ENCODE peak calls at places on chromosomes 13 and 19, in seven cellular contexts. One of them, this sample, is unnamed.

GRCh38 chr19:54551293-54551692 is 22.3 kb upstream of the LILRA2 start:
- DNase-seq in H1: no peak
- DNase-seq in CD8-positive, alpha-beta T cell: peak; percentile 27
- DNase-seq in right atrium auricular region: no peak
- DNase-seq in heart right ventricle: no peak
- DNase-seq in neural progenitor cell: no peak
- DNase-seq in mammary epithelial cell: no peak
- DNase-seq in this sample: no peak

GRCh38 chr13:79749985-79750551 is 269.1 kb downstream of the NDFIP2 start:
- DNase-seq in mammary epithelial cell: peak; percentile 69
- DNase-seq in heart right ventricle: peak; percentile 53
- DNase-seq in neural progenitor cell: peak; percentile 54
- DNase-seq in right atrium auricular region: peak; percentile 78
- DNase-seq in CD8-positive, alpha-beta T cell: no peak
- DNase-seq in H1: no peak
- DNase-seq in this sample: no peak

GRCh38 chr13:100392709-100393630 is 195.6 kb downstream of the GGACT start:
- DNase-seq in right atrium auricular region: peak; percentile 95
- DNase-seq in heart right ventricle: peak; percentile 71
- DNase-seq in H1: no peak
- DNase-seq in neural progenitor cell: no peak
- DNase-seq in CD8-positive, alpha-beta T cell: peak; percentile 52
- DNase-seq in mammary epithelial cell: peak; percentile 94
- DNase-seq in this sample: peak; percentile 87

GRCh38 chr13:75326173-75327131 is 155.5 kb downstream of the TBC1D4 start:
- DNase-seq in right atrium auricular region: no peak
- DNase-seq in CD8-positive, alpha-beta T cell: peak; percentile 41
- DNase-seq in neural progenitor cell: no peak
- DNase-seq in H1: no peak
- DNase-seq in mammary epithelial cell: peak; percentile 47
- DNase-seq in heart right ventricle: no peak
- DNase-seq in this sample: no peak

GRCh38 chr13:102317593-102317992 is 84.3 kb downstream of the FGF14 start:
- DNase-seq in mammary epithelial cell: no peak
- DNase-seq in neural progenitor cell: no peak
- DNase-seq in right atrium auricular region: peak; percentile 90
- DNase-seq in H1: no peak
- DNase-seq in CD8-positive, alpha-beta T cell: no peak
- DNase-seq in heart right ventricle: peak; percentile 92
- DNase-seq in this sample: peak; percentile 24

GRCh38 chr19:806815-807421 is 9.7 kb downstream of the PTBP1 start:
- DNase-seq in H1: no peak
- DNase-seq in neural progenitor cell: no peak
- DNase-seq in CD8-positive, alpha-beta T cell: no peak
- DNase-seq in mammary epithelial cell: no peak
- DNase-seq in heart right ventricle: no peak
- DNase-seq in right atrium auricular region: no peak
- DNase-seq in this sample: no peak

GRCh38 chr13:98930014-98930625 is 47.7 kb downstream of the DOCK9 start:
- DNase-seq in heart right ventricle: no peak
- DNase-seq in H1: no peak
- DNase-seq in mammary epithelial cell: no peak
- DNase-seq in neural progenitor cell: no peak
- DNase-seq in CD8-positive, alpha-beta T cell: no peak
- DNase-seq in right atrium auricular region: no peak
- DNase-seq in this sample: no peak

GRCh38 chr13:110506859-110507566 is 54.5 kb downstream of the RAB20 start:
- DNase-seq in H1: no peak
- DNase-seq in heart right ventricle: peak; percentile 86
- DNase-seq in mammary epithelial cell: peak; percentile 13
- DNase-seq in neural progenitor cell: no peak
- DNase-seq in right atrium auricular region: peak; percentile 79
- DNase-seq in CD8-positive, alpha-beta T cell: no peak
- DNase-seq in this sample: no peak

GRCh38 chr19:16571689-16572331 is 405 bp downstream of the SLC35E1 start:
- DNase-seq in CD8-positive, alpha-beta T cell: no peak
- DNase-seq in mammary epithelial cell: peak; percentile 38
- DNase-seq in neural progenitor cell: no peak
- DNase-seq in heart right ventricle: no peak
- DNase-seq in right atrium auricular region: no peak
- DNase-seq in H1: peak; percentile 58
- DNase-seq in this sample: no peak

GRCh38 chr13:31818236-31818635 is 78.9 kb downstream of the RXFP2 start:
- DNase-seq in neural progenitor cell: no peak
- DNase-seq in heart right ventricle: no peak
- DNase-seq in mammary epithelial cell: peak; percentile 18
- DNase-seq in H1: no peak
- DNase-seq in right atrium auricular region: no peak
- DNase-seq in CD8-positive, alpha-beta T cell: no peak
- DNase-seq in this sample: no peak

GRCh38 chr19:58261600-58261967 is 17.2 kb upstream of the ZNF8 start:
- DNase-seq in right atrium auricular region: no peak
- DNase-seq in mammary epithelial cell: no peak
- DNase-seq in CD8-positive, alpha-beta T cell: no peak
- DNase-seq in heart right ventricle: no peak
- DNase-seq in H1: no peak
- DNase-seq in neural progenitor cell: no peak
- DNase-seq in this sample: no peak

GRCh38 chr19:14158276-14159023 is 22.1 kb upstream of the ASF1B start:
- DNase-seq in neural progenitor cell: no peak
- DNase-seq in CD8-positive, alpha-beta T cell: no peak
- DNase-seq in right atrium auricular region: no peak
- DNase-seq in heart right ventricle: no peak
- DNase-seq in H1: no peak
- DNase-seq in mammary epithelial cell: no peak
- DNase-seq in this sample: no peak

GRCh38 chr13:30972888-30973377 is 40.5 kb downstream of the TEX26 start:
- DNase-seq in mammary epithelial cell: no peak
- DNase-seq in heart right ventricle: no peak
- DNase-seq in H1: no peak
- DNase-seq in right atrium auricular region: no peak
- DNase-seq in neural progenitor cell: no peak
- DNase-seq in CD8-positive, alpha-beta T cell: no peak
- DNase-seq in this sample: no peak

GRCh38 chr13:101978546-101979315 is 423.1 kb downstream of the FGF14 start:
- DNase-seq in mammary epithelial cell: no peak
- DNase-seq in right atrium auricular region: no peak
- DNase-seq in CD8-positive, alpha-beta T cell: no peak
- DNase-seq in neural progenitor cell: no peak
- DNase-seq in heart right ventricle: no peak
- DNase-seq in H1: no peak
- DNase-seq in this sample: no peak

GRCh38 chr13:114134111-114134943 is 1.9 kb upstream of the RASA3 start:
- DNase-seq in neural progenitor cell: peak; percentile 60
- DNase-seq in H1: no peak
- DNase-seq in heart right ventricle: no peak
- DNase-seq in right atrium auricular region: no peak
- DNase-seq in CD8-positive, alpha-beta T cell: no peak
- DNase-seq in mammary epithelial cell: no peak
- DNase-seq in this sample: no peak

GRCh38 chr19:48635263-48635965 is 1.8 kb downstream of the DBP start:
- DNase-seq in neural progenitor cell: peak; percentile 90
- DNase-seq in right atrium auricular region: no peak
- DNase-seq in CD8-positive, alpha-beta T cell: peak; percentile 76
- DNase-seq in H1: peak; percentile 84
- DNase-seq in heart right ventricle: peak; percentile 78
- DNase-seq in mammary epithelial cell: no peak
- DNase-seq in this sample: peak; percentile 71

GRCh38 chr19:50458396-50459066 is 17.8 kb upstream of the EMC10 start:
- DNase-seq in mammary epithelial cell: no peak
- DNase-seq in neural progenitor cell: no peak
- DNase-seq in right atrium auricular region: no peak
- DNase-seq in CD8-positive, alpha-beta T cell: no peak
- DNase-seq in heart right ventricle: no peak
- DNase-seq in H1: no peak
- DNase-seq in this sample: no peak

GRCh38 chr19:7679017-7679720 is 1.5 kb upstream of the TRAPPC5 start:
- DNase-seq in CD8-positive, alpha-beta T cell: peak; percentile 69
- DNase-seq in right atrium auricular region: no peak
- DNase-seq in neural progenitor cell: no peak
- DNase-seq in H1: no peak
- DNase-seq in mammary epithelial cell: no peak
- DNase-seq in heart right ventricle: no peak
- DNase-seq in this sample: no peak
- TF ChIP-seq CTCF in CD8-positive, alpha-beta T cell: peak; percentile 54
- TF ChIP-seq CTCF in right atrium auricular region: no peak
- TF ChIP-seq CTCF in neural progenitor cell: no peak
- TF ChIP-seq CTCF in H1: no peak
- TF ChIP-seq CTCF in mammary epithelial cell: no peak
- TF ChIP-seq CTCF in heart right ventricle: no peak
- TF ChIP-seq CTCF in this sample: peak; percentile 25

GRCh38 chr19:13051581-13052165 is 51.0 kb downstream of the LYL1 start:
- DNase-seq in H1: peak; percentile 85
- DNase-seq in heart right ventricle: no peak
- DNase-seq in right atrium auricular region: no peak
- DNase-seq in neural progenitor cell: peak; percentile 99
- DNase-seq in CD8-positive, alpha-beta T cell: no peak
- DNase-seq in mammary epithelial cell: peak; percentile 47
- DNase-seq in this sample: peak; percentile 83
- H3K4me1 ChIP-seq in H1: peaks cover 7% of the 10 kb centered on the region
- H3K4me1 ChIP-seq in heart right ventricle: peaks cover 61% of the 10 kb centered on the region
- H3K4me1 ChIP-seq in right atrium auricular region: peaks cover 78% of the 10 kb centered on the region
- H3K4me1 ChIP-seq in neural progenitor cell: peaks cover 58% of the 10 kb centered on the region
- H3K4me1 ChIP-seq in CD8-positive, alpha-beta T cell: peaks cover 7% of the 10 kb centered on the region
- H3K4me1 ChIP-seq in mammary epithelial cell: peaks cover 68% of the 10 kb centered on the region
- H3K4me1 ChIP-seq in this sample: peaks cover 59% of the 10 kb centered on the region

GRCh38 chr13:45228002-45228401 is 27.2 kb upstream of the KCTD4 start:
- DNase-seq in mammary epithelial cell: no peak
- DNase-seq in right atrium auricular region: no peak
- DNase-seq in CD8-positive, alpha-beta T cell: no peak
- DNase-seq in H1: no peak
- DNase-seq in neural progenitor cell: no peak
- DNase-seq in heart right ventricle: no peak
- DNase-seq in this sample: no peak
- H3K27me3 ChIP-seq in mammary epithelial cell: no peaks in the 10 kb centered on the region
- H3K27me3 ChIP-seq in right atrium auricular region: no peaks in the 10 kb centered on the region
- H3K27me3 ChIP-seq in CD8-positive, alpha-beta T cell: no peaks in the 10 kb centered on the region
- H3K27me3 ChIP-seq in H1: no peaks in the 10 kb centered on the region
- H3K27me3 ChIP-seq in neural progenitor cell: no peaks in the 10 kb centered on the region
- H3K27me3 ChIP-seq in heart right ventricle: no peaks in the 10 kb centered on the region
- H3K27me3 ChIP-seq in this sample: no peaks in the 10 kb centered on the region

GRCh38 chr19:8988204-8988603 is 22.0 kb downstream of the MUC16 start:
- DNase-seq in right atrium auricular region: no peak
- DNase-seq in CD8-positive, alpha-beta T cell: peak; percentile 15
- DNase-seq in mammary epithelial cell: no peak
- DNase-seq in heart right ventricle: no peak
- DNase-seq in neural progenitor cell: peak; percentile 15
- DNase-seq in H1: peak; percentile 52
- DNase-seq in this sample: no peak
- TF ChIP-seq CTCF in right atrium auricular region: no peak
- TF ChIP-seq CTCF in CD8-positive, alpha-beta T cell: no peak
- TF ChIP-seq CTCF in mammary epithelial cell: no peak
- TF ChIP-seq CTCF in heart right ventricle: no peak
- TF ChIP-seq CTCF in neural progenitor cell: peak; percentile 30
- TF ChIP-seq CTCF in H1: peak; percentile 49
- TF ChIP-seq CTCF in this sample: no peak

DNA sequence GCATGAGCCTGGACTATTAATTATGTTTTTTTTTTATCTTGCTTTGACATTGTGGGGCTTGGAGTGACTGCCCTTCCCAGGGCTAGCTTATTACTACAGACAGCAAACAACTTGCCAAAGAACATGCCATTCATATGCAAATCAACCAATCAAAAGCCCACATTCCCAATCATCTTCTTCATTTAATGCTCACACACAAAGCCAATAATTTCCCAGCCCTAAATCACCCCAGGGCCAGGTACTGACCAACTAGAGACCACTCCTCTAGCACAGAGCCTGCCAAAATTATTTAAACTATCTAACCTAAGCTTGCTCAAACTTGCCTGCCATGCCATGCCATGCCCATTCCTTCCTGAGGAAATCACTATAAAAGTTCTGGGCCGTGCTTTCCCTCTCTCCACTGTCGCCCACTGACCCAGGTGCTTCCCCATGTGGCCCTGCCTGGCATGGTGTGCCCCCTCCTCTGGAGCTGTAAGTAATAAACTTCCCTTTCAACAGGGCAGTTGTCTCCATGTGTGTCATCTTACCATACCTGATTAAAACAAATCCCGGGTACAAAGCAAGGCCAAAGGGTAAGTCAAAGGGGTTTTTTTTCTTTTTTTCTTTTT is 15.7 kb downstream of the PBX4 start:
- DNase-seq in H1: no peak
- DNase-seq in neural progenitor cell: no peak
- DNase-seq in right atrium auricular region: no peak
- DNase-seq in mammary epithelial cell: peak; percentile 68
- DNase-seq in CD8-positive, alpha-beta T cell: no peak
- DNase-seq in heart right ventricle: no peak
- DNase-seq in this sample: no peak
- H3K4me1 ChIP-seq in H1: peaks cover 6% of the 10 kb centered on the region
- H3K4me1 ChIP-seq in neural progenitor cell: peaks cover 10% of the 10 kb centered on the region
- H3K4me1 ChIP-seq in right atrium auricular region: no peaks in the 10 kb centered on the region
- H3K4me1 ChIP-seq in mammary epithelial cell: peaks cover 30% of the 10 kb centered on the region
- H3K4me1 ChIP-seq in CD8-positive, alpha-beta T cell: peaks cover 72% of the 10 kb centered on the region
- H3K4me1 ChIP-seq in heart right ventricle: peaks cover 7% of the 10 kb centered on the region
- H3K4me1 ChIP-seq in this sample: no peaks in the 10 kb centered on the region

GRCh38 chr19:47613165-47614146 is 4.5 kb downstream of the BICRA start:
- DNase-seq in right atrium auricular region: no peak
- DNase-seq in H1: peak; percentile 71
- DNase-seq in CD8-positive, alpha-beta T cell: no peak
- DNase-seq in heart right ventricle: no peak
- DNase-seq in neural progenitor cell: peak; percentile 85
- DNase-seq in mammary epithelial cell: no peak
- DNase-seq in this sample: peak; percentile 61
- H3K27me3 ChIP-seq in right atrium auricular region: no peaks in the 10 kb centered on the region
- H3K27me3 ChIP-seq in H1: no peaks in the 10 kb centered on the region
- H3K27me3 ChIP-seq in CD8-positive, alpha-beta T cell: no peaks in the 10 kb centered on the region
- H3K27me3 ChIP-seq in heart right ventricle: no peaks in the 10 kb centered on the region
- H3K27me3 ChIP-seq in neural progenitor cell: no peaks in the 10 kb centered on the region
- H3K27me3 ChIP-seq in mammary epithelial cell: no peaks in the 10 kb centered on the region
- H3K27me3 ChIP-seq in this sample: no peaks in the 10 kb centered on the region

GRCh38 chr19:12938536-12939291 is at the start of gene CALR:
- DNase-seq in neural progenitor cell: peak; percentile 64
- DNase-seq in H1: no peak
- DNase-seq in right atrium auricular region: no peak
- DNase-seq in mammary epithelial cell: peak; percentile 40
- DNase-seq in heart right ventricle: no peak
- DNase-seq in CD8-positive, alpha-beta T cell: peak; percentile 41
- DNase-seq in this sample: no peak
- TF ChIP-seq CTCF in neural progenitor cell: peak; percentile 19
- TF ChIP-seq CTCF in H1: no peak
- TF ChIP-seq CTCF in right atrium auricular region: no peak
- TF ChIP-seq CTCF in mammary epithelial cell: peak; percentile 35
- TF ChIP-seq CTCF in heart right ventricle: no peak
- TF ChIP-seq CTCF in CD8-positive, alpha-beta T cell: no peak
- TF ChIP-seq CTCF in this sample: peak; percentile 9

GRCh38 chr19:3360494-3361383 is 5.6 kb upstream of the NFIC start:
- DNase-seq in CD8-positive, alpha-beta T cell: peak; percentile 74
- DNase-seq in right atrium auricular region: peak; percentile 83
- DNase-seq in neural progenitor cell: peak; percentile 45
- DNase-seq in heart right ventricle: peak; percentile 81
- DNase-seq in H1: peak; percentile 61
- DNase-seq in mammary epithelial cell: no peak
- DNase-seq in this sample: peak; percentile 93
- H3K4me1 ChIP-seq in CD8-positive, alpha-beta T cell: peaks cover 31% of the 10 kb centered on the region
- H3K4me1 ChIP-seq in right atrium auricular region: peaks cover 54% of the 10 kb centered on the region
- H3K4me1 ChIP-seq in neural progenitor cell: peaks cover 14% of the 10 kb centered on the region
- H3K4me1 ChIP-seq in heart right ventricle: peaks cover 47% of the 10 kb centered on the region
- H3K4me1 ChIP-seq in H1: peaks cover 8% of the 10 kb centered on the region
- H3K4me1 ChIP-seq in mammary epithelial cell: peaks cover 21% of the 10 kb centered on the region
- H3K4me1 ChIP-seq in this sample: peaks cover 56% of the 10 kb centered on the region